ENCODE peak calls at places on chromosome 15, in five cellular contexts. Z is H9, P is IMR-90, X is mesendoderm, S is trophoblast cell. Y is an unnamed sample.
A peak's percentile ranks its signal among the peaks of the same experiment; 100 is the strongest.

GRCh38 chr15:33242669-33243191 is 48.2 kb upstream of the FMN1 start:
- DNase-seq in S (peak; percentile 69), P (no peak), Z (no peak), X (peak; percentile 90), Y (no peak)

GRCh38 chr15:49031764-49032270 is 14.4 kb downstream of the SECISBP2L start:
- DNase-seq in P (peak; percentile 17), X (no peak), Z (no peak), S (no peak), Y (no peak)

GRCh38 chr15:66681395-66681794 is 20.6 kb upstream of the SMAD6 start:
- DNase-seq in X (no peak), S (no peak), P (no peak), Z (no peak), Y (no peak)

GRCh38 chr15:91289324-91289723 is 189.3 kb downstream of the SV2B start:
- DNase-seq in P (no peak), S (no peak), Z (peak; percentile 57), X (peak; percentile 63), Y (no peak)

GRCh38 chr15:35168464-35168863 is 83.4 kb upstream of the NANOGP8 start:
- DNase-seq in X (no peak), S (no peak), Z (no peak), P (peak; percentile 90), Y (no peak)

GRCh38 chr15:99507732-99508571 is 57.8 kb upstream of the MEF2A start:
- DNase-seq in X (no peak), S (no peak), P (no peak), Z (no peak), Y (no peak)

GRCh38 chr15:71743861-71744382 is 66.4 kb upstream of the NR2E3 start:
- DNase-seq in X (peak; percentile 44), P (peak; percentile 69), Z (no peak), S (peak; percentile 78), Y (peak; percentile 48)

GRCh38 chr15:22944651-22945050 is 35.5 kb downstream of the CYFIP1 start:
- DNase-seq in X (no peak), P (no peak), Z (no peak), S (no peak), Y (no peak)

GRCh38 chr15:66834863-66835557 is 133.0 kb downstream of the SMAD6 start:
- DNase-seq in Z (peak; percentile 81), S (peak; percentile 51), P (no peak), X (peak; percentile 96), Y (peak; percentile 69)

GRCh38 chr15:100725121-100726069 is 123.0 kb downstream of the ASB7 start:
- DNase-seq in S (no peak), X (no peak), P (peak; percentile 93), Z (peak; percentile 22), Y (no peak)

GRCh38 chr15:78438595-78439285 is 724 bp downstream of the IREB2 start:
- DNase-seq in Z (no peak), X (peak; percentile 75), P (no peak), S (peak; percentile 30), Y (peak; percentile 57)

GRCh38 chr15:59676565-59676964 is 12.6 kb downstream of the BNIP2 start:
- DNase-seq in X (no peak), Z (no peak), S (no peak), P (no peak), Y (no peak)

GRCh38 chr15:89378699-89379422 is 44.2 kb upstream of the POLG start:
- DNase-seq in S (no peak), X (no peak), P (no peak), Z (no peak), Y (no peak)

GRCh38 chr15:42549782-42550392 is 1.2 kb downstream of the HAUS2 start:
- DNase-seq in S (no peak), X (no peak), Z (no peak), P (no peak), Y (no peak)

GRCh38 chr15:33119263-33119662 is 75.3 kb downstream of the FMN1 start:
- DNase-seq in S (no peak), P (no peak), X (no peak), Z (no peak), Y (no peak)

GRCh38 chr15:62297933-62298332 is 132.8 kb upstream of the C2CD4B start:
- DNase-seq in Z (no peak), X (no peak), S (no peak), P (no peak), Y (no peak)

GRCh38 chr15:67013696-67014095 is 51.7 kb upstream of the SMAD3 start:
- DNase-seq in P (peak; percentile 80), Z (peak; percentile 85), S (no peak), X (peak; percentile 92), Y (peak; percentile 38)

GRCh38 chr15:41930221-41930866 is 36.5 kb upstream of the SPTBN5 start:
- DNase-seq in S (peak; percentile 58), P (peak; percentile 97), X (no peak), Z (no peak), Y (no peak)

GRCh38 chr15:35293353-35294130 is 208.4 kb upstream of the NANOGP8 start:
- DNase-seq in P (peak; percentile 71), X (peak; percentile 85), S (peak; percentile 64), Z (peak; percentile 36), Y (no peak)

GRCh38 chr15:68317281-68318007 is 39.9 kb downstream of the FEM1B start:
- DNase-seq in X (no peak), Z (peak; percentile 16), S (no peak), P (no peak), Y (no peak)

GRCh38 chr15:64092864-64093626 is 593 bp downstream of the CIAO2A start:
- DNase-seq in X (peak; percentile 78), S (peak; percentile 33), Z (peak; percentile 57), P (peak; percentile 64), Y (peak; percentile 45)

GRCh38 chr15:41894251-41894790 is 468 bp upstream of the SPTBN5 start:
- DNase-seq in S (no peak), P (no peak), Z (no peak), X (no peak), Y (no peak)

GRCh38 chr15:66004618-66005262 is 135.4 kb downstream of the RAB11A start:
- DNase-seq in Z (no peak), X (peak; percentile 48), S (peak; percentile 56), P (peak; percentile 31), Y (peak; percentile 58)

DNA sequence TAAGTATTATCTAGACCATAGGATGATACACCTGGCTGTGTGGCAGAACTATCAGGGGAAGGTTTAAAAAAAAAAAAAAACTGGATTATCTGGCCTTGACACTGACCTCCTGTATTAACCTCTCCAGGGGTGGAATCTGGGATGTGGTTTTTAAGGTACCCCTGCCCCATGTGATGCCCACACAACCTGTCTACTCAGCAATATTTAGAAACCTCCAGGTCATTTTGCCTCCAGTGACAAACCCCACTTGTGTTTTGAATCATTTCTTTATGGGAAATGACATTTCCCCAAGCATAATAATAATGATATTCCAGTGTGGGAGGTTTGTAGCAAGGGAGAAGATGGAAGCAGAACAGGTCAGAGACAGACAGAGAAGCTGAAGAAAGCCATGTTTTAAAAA is 179.1 kb downstream of the RSL24D1 start:
- DNase-seq in Z (no peak), S (no peak), X (no peak), P (no peak), Y (no peak)
- H3K9ac ChIP-seq in Z (no peak overlapping the region), S (no peak overlapping the region), X (no peak overlapping the region), P (no peak overlapping the region), Y (no peak overlapping the region)

DNA sequence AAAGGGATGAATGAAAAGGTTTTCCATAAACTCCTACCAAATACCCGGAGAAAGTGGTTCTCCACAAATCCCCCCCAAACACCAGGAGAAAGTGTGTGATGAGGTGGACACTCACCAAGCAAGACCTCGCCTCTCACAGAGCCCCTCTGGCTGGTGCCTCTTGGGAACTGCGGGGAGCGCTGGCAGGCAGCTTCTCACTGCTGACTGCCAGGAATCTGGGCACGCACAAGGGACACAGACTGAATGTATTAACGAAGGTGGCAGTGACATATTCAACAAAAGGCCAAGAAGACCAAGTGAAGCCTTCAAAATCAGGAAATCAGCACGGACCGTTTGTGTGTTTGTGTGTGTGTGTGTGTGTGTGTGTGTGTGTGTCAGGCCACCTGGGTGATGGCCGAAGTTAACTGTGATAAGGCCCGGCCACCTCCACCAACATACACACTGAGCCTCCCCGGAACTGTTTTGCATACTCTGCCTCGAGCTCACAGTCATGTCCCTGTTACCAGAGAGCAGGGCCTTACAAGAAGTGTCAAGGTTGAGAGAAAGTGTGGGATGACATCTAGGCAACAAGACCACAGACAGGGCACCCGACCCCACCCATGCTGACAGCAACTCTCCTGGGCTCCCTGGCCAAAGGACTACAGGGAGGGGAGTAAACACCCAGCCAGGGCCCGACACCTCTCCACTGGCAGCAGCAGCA is 18.0 kb downstream of the ATP10A start:
- DNase-seq in S (no peak), Z (no peak), P (no peak), X (no peak), Y (no peak)
- H2BK5ac ChIP-seq in S (no peak overlapping the region), Z (no peak overlapping the region), P (no peak overlapping the region), X (no peak overlapping the region), Y (no peak overlapping the region)

DNA sequence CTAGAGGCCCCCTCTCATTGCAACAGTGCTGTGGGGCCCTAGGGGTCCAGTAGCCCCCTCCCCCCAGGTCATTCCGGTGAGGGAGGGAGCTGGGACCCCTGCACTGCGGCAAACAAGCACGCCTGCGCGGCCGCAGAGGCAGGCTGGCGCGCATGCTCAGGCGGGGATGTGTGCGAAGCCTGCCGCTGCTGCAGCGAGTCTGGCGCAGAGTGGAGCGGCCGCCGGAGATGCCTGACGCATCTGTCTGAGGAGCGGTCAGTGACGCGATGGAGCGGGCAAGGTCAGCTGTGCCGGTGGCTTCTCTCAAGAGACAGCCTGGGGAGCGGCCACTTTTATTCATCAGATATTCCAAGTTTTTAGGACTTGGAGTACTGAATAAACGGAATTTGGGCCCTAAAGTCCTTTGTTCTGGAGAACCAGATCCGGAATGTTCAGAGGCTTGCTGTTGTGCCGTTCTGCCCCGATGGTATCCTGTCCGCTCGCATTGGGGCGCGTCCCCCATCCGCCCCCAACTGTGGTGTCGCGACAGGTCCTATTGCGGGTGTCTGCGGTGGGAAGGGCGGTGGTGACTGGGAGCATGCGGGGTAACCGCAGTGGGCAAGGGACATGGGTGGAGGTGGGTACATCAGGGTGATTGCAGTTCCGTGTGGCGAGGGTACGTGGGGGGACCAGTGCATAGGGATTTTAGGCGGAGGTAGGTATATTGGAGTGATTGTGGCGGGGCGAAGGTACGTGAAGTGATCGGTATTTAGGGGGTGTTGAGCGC is at the start of the genes SNRPN and SNURF:
- DNase-seq in P (peak; percentile 78), S (peak; percentile 12), Z (peak; percentile 79), X (peak; percentile 83), Y (peak; percentile 56)
- H3K9ac ChIP-seq in P (peak within 1 kb of the TSS; percentile 98), S (peak within 1 kb of the TSS; percentile 94), Z (peak within 1 kb of the TSS; percentile 87), X (peak within 1 kb of the TSS; percentile 87), Y (peak within 1 kb of the TSS; percentile 93)

GRCh38 chr15:80494311-80494710 is 90.1 kb downstream of the ARNT2 start:
- DNase-seq in S (peak; percentile 79), X (peak; percentile 77), Z (no peak), P (peak; percentile 74), Y (no peak)

GRCh38 chr15:80497221-80497620 is 93.0 kb downstream of the ARNT2 start:
- DNase-seq in Z (peak; percentile 1), P (no peak), S (no peak), X (no peak), Y (no peak)

GRCh38 chr15:80496101-80496500 is 91.9 kb downstream of the ARNT2 start:
- DNase-seq in X (no peak), S (no peak), Z (peak; percentile 2), P (peak; percentile 16), Y (no peak)

GRCh38 chr15:80492874-80493273 is 88.7 kb downstream of the ARNT2 start:
- DNase-seq in S (no peak), P (no peak), X (no peak), Z (no peak), Y (no peak)

DNA sequence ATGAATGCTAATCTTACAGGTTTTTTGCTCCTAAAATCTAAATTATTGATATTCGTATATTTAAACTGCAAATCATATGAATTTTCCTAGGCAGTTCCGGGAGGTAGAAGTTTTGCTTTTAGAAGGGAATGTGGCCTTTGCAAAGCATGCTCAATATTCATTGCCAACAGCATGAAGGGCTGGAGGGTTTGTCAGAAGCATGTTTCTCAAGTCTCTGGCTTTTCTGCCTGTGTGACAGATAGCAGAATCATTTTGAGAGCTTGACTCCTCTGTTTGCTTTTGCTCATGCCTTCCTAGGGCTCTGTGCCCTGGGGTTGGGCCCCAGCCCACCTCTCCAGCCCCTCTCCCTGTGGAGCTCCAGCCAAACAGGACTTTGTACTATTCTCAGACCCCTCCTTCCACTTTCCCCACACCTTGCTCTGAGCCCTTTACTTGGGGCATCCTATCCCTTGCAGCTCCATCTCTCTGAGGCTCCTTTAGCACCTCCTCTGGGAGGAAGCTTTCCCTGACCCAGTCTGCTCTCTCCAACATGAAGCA is 91.3 kb downstream of the ARNT2 start:
- DNase-seq in X (no peak), Z (no peak), P (no peak), S (peak; percentile 37), Y (no peak)
- H2BK5ac ChIP-seq in X (no peak overlapping the region), Z (no peak overlapping the region), P (peak overlapping the region; percentile 99), S (no peak overlapping the region), Y (no peak overlapping the region)

Y was measured in neuronal stem cell.